ENCODE peak calls at places on chromosomes 3 and 15, in four cellular contexts. Q is CD4-positive, alpha-beta memory T cell; T is left ventricle myocardium inferior; D is suprapubic skin. H is an unnamed sample.

GRCh38 chr3:186105543-186105942 is 3.3 kb downstream of the ETV5 start:
- DNase-seq in Q (no peak), T (no peak), D (no peak), H (no peak)

GRCh38 chr15:28931828-28932227 is 46.1 kb downstream of the APBA2 start:
- DNase-seq in Q (no peak), T (no peak), D (no peak), H (no peak)

GRCh38 chr3:184228376-184229137 is 828 bp upstream of the VWA5B2 start:
- DNase-seq in Q (no peak), T (no peak), D (no peak), H (peak; percentile 56)

GRCh38 chr3:155553800-155554199 is 191.1 kb downstream of the PLCH1 start:
- DNase-seq in Q (no peak), T (no peak), D (no peak), H (no peak)

GRCh38 chr3:30495172-30496124 is 111.0 kb upstream of the TGFBR2 start:
- DNase-seq in Q (no peak), T (no peak), D (no peak), H (no peak)

GRCh38 chr3:42071720-42072582 is 19.2 kb upstream of the TRAK1 start:
- DNase-seq in Q (no peak), T (peak; percentile 81), D (peak; percentile 82), H (peak; percentile 83)

GRCh38 chr15:76183906-76184639 is 124.3 kb downstream of the TMEM266 start:
- DNase-seq in Q (no peak), T (no peak), D (no peak), H (no peak)

GRCh38 chr3:56702487-56703315 is 19.6 kb upstream of the TASOR start:
- DNase-seq in Q (peak; percentile 66), T (no peak), D (no peak), H (peak; percentile 56)

GRCh38 chr3:172407872-172408271 is 40.4 kb downstream of the GHSR start:
- DNase-seq in Q (no peak), T (no peak), D (no peak), H (no peak)

GRCh38 chr3:146504546-146505197 is 35.3 kb upstream of the PLSCR2 start:
- DNase-seq in Q (no peak), T (no peak), D (no peak), H (peak; percentile 70)

GRCh38 chr3:46733026-46733800 is 15.5 kb upstream of the PRSS50 start:
- DNase-seq in Q (no peak), T (no peak), D (no peak), H (peak; percentile 51)

GRCh38 chr15:77060560-77060959 is 10.3 kb downstream of the TSPAN3 start:
- DNase-seq in Q (no peak), T (no peak), D (no peak), H (no peak)

GRCh38 chr15:72706266-72706665 is 20.3 kb downstream of the BBS4 start:
- DNase-seq in Q (no peak), T (no peak), D (no peak), H (no peak)

GRCh38 chr15:46442196-46442595 is 807.4 kb downstream of the SQOR start:
- DNase-seq in Q (no peak), T (no peak), D (no peak), H (no peak)

GRCh38 chr3:120418866-120419490 is 31.8 kb downstream of the FSTL1 start:
- DNase-seq in Q (no peak), T (peak; percentile 52), D (no peak), H (peak; percentile 84)

GRCh38 chr15:93050648-93051047 is 38.4 kb downstream of the RGMA start:
- DNase-seq in Q (no peak), T (no peak), D (no peak), H (no peak)

GRCh38 chr3:30625541-30626438 is 19.4 kb downstream of the TGFBR2 start:
- DNase-seq in Q (peak; percentile 30), T (no peak), D (no peak), H (no peak)

GRCh38 chr3:123081718-123082369 is 15.0 kb downstream of the PDIA5 start:
- DNase-seq in Q (no peak), T (no peak), D (no peak), H (peak; percentile 61)

GRCh38 chr3:118151164-118151563 is 883.5 kb downstream of the IGSF11 start:
- DNase-seq in Q (no peak), T (no peak), D (no peak), H (no peak)

GRCh38 chr3:4735243-4735642 is 242.1 kb downstream of the ITPR1 start:
- DNase-seq in Q (no peak), T (no peak), D (no peak), H (no peak)
- H3K27ac ChIP-seq in Q (no peak overlapping the region), T (no peak overlapping the region), D (no peak overlapping the region), H (no peak overlapping the region)

DNA sequence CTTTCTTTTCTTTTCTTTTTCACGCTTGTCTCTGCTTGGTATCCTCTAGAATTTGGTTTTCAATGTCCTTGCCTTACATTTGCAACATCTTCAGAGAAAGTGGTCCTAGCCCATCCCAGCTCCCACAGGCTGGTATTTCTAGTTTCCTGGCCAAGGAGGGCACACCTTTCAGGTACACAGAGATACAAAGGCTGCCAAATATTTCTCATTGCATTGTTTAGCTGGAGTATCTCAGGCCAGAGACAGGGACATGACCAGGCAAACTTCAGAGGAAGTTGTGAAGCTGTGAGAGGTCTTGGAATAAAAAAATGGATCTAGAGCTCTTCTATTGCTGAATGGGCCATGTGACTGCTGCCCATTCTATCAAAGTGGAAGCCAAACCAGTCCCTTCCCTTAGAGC is 68.9 kb downstream of the BDH1 start:
- DNase-seq in Q (no peak), T (no peak), D (no peak), H (no peak)
- H3K4me1 ChIP-seq in Q (no peaks in the 10 kb centered on the region), T (peaks cover 18% of the 10 kb centered on the region), D (peaks cover 31% of the 10 kb centered on the region), H (peaks cover 2% of the 10 kb centered on the region)

GRCh38 chr3:48693826-48694225 is 8.1 kb upstream of the NCKIPSD start:
- DNase-seq in Q (no peak), T (no peak), D (no peak), H (no peak)

GRCh38 chr3:48696156-48696555 is 10.4 kb upstream of the NCKIPSD start:
- DNase-seq in Q (no peak), T (no peak), D (no peak), H (no peak)

GRCh38 chr3:48692551-48692950 is 6.8 kb upstream of the NCKIPSD start:
- DNase-seq in Q (no peak), T (no peak), D (no peak), H (no peak)

GRCh38 chr3:48694610-48695051 is 8.9 kb upstream of the NCKIPSD start:
- DNase-seq in Q (no peak), T (peak; percentile 82), D (peak; percentile 91), H (no peak)

DNA sequence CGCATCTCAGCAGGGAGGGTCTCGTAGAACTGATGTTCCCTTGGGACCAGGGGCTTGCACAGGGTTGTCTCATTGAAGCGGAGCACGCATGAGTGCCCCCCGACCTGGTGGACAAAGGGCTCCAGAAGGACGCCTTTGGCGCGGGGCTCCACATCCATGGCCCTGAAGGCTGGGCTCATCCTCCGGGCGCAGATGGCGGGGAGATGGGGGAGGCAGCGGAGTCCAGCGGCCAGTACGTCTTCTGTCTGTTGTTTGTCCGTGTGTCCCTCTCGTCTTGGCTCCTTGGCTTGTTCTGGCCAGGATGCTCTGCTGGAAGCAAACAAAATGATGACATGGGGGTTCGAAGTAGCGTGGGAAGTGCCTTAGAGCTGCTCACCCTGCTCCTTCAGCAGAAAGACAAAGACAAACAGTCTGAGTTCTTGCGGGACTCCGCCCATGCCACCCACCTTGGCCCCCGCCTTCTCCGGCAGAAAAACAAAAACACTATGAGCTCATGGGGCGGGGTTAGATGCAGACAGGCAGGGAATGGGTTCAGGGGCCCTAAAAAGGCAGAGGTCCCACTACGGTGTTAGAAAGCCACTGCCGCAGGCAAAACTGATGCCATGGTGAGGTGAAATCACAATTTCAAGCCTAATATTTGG is 9.5 kb upstream of the NCKIPSD start:
- DNase-seq in Q (no peak), T (peak; percentile 71), D (peak; percentile 90), H (peak; percentile 91)
- H3K27ac ChIP-seq in Q (no peak overlapping the region), T (peak overlapping the region; percentile 89), D (peak overlapping the region; percentile 92), H (peak overlapping the region; percentile 93)

GRCh38 chr3:127008236-127008635 is 25.3 kb downstream of the PLXNA1 start:
- DNase-seq in Q (no peak), T (no peak), D (no peak), H (no peak)
- H3K4me1 ChIP-seq in Q (no peaks in the 10 kb centered on the region), T (peaks cover 38% of the 10 kb centered on the region), D (peaks cover 32% of the 10 kb centered on the region), H (no peaks in the 10 kb centered on the region)